ENCODE peak calls at places on chromosomes 5 and 9, in four cellular contexts. W is tibial nerve, B is heart left ventricle, Y is upper lobe of left lung. P is an unnamed sample.

GRCh38 chr5:140432916-140433315 is 31.3 kb downstream of the ANKHD1 start:
- DNase-seq in Y (no peak), B (no peak), W (no peak), P (no peak)

GRCh38 chr9:70601000-70601929 is 186.8 kb upstream of the KLF9 start:
- DNase-seq in Y (peak), W (peak), B (peak), P (peak)

GRCh38 chr5:93596676-93597441 is 13.8 kb downstream of the NR2F1 start:
- DNase-seq in B (no peak), W (no peak), Y (peak), P (no peak)

GRCh38 chr9:12185856-12186255 is 507.3 kb upstream of the TYRP1 start:
- DNase-seq in Y (no peak), B (no peak), W (no peak), P (no peak)

GRCh38 chr5:80192507-80193241 is 63.2 kb downstream of the SERINC5 start:
- DNase-seq in W (no peak), B (peak), Y (no peak), P (no peak)

GRCh38 chr5:174736351-174736721 is 12.0 kb downstream of the MSX2 start:
- DNase-seq in Y (no peak), W (no peak), B (no peak), P (no peak)

GRCh38 chr9:136587145-136587943 is 41.5 kb upstream of the NOTCH1 start:
- DNase-seq in Y (peak), B (peak), W (peak), P (no peak)

GRCh38 chr5:88662801-88663360 is 220.1 kb downstream of the MEF2C start:
- DNase-seq in B (no peak), W (no peak), Y (no peak), P (no peak)

GRCh38 chr9:79660615-79661014 is 88.8 kb downstream of the TLE4 start:
- DNase-seq in B (no peak), W (no peak), Y (no peak), P (no peak)

GRCh38 chr5:59049070-59049469 is 466.2 kb downstream of the RAB3C start:
- DNase-seq in W (no peak), Y (no peak), B (no peak), P (no peak)

GRCh38 chr5:154562244-154562861 is 84.3 kb upstream of the HAND1 start:
- DNase-seq in W (no peak), Y (no peak), B (no peak), P (no peak)
- TF ChIP-seq POLR2A in W (no peak), Y (no peak), B (no peak), P (no peak)

GRCh38 chr5:128331261-128331660 is 206.8 kb downstream of the FBN2 start:
- DNase-seq in Y (no peak), B (no peak), W (no peak), P (no peak)

GRCh38 chr5:128338649-128339048 is 199.4 kb downstream of the FBN2 start:
- DNase-seq in W (no peak), B (peak), Y (no peak), P (no peak)

GRCh38 chr5:128339585-128339984 is 198.5 kb downstream of the FBN2 start:
- DNase-seq in B (no peak), Y (no peak), W (no peak), P (no peak)

GRCh38 chr5:128329542-128329941 is 208.5 kb downstream of the FBN2 start:
- DNase-seq in W (no peak), B (no peak), Y (no peak), P (no peak)

GRCh38 chr5:128334010-128334716 is 203.9 kb downstream of the FBN2 start:
- DNase-seq in B (no peak), W (no peak), Y (no peak), P (no peak)
- H3K27ac ChIP-seq in B (no peak), W (no peak), Y (no peak), P (no peak)

DNA sequence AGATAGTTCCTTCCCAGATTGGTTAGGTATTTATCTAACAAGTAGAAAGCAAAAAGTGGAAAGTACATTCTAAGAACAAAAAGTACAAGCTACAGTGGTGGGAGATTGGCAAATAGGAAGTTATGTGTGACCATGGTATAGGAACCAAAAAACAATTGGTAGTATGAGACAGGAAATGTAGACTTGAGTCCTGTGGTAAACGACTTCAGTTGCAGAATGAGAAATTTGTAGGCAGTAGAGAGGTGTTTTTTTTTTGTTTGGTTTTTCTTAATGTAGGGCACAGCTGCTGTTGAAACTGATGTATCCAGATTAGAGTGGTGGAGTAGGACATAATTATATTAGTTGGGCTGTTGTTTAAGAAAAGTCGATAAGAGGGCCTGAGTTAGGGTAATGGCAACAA is 72.0 kb downstream of the CCNH start:
- DNase-seq in Y (no peak), W (no peak), B (no peak), P (no peak)
- TF ChIP-seq POLR2A in Y (no peak), W (no peak), B (no peak), P (no peak)

GRCh38 chr9:126389958-126390357 is 63.3 kb downstream of the MVB12B start:
- DNase-seq in B (no peak), Y (no peak), W (no peak), P (no peak)

GRCh38 chr9:126388964-126389363 is 62.3 kb downstream of the MVB12B start:
- DNase-seq in B (no peak), Y (no peak), W (no peak), P (no peak)

GRCh38 chr9:126386088-126386487 is 59.5 kb downstream of the MVB12B start:
- DNase-seq in W (no peak), B (no peak), Y (peak), P (no peak)

GRCh38 chr9:126384926-126385325 is 58.3 kb downstream of the MVB12B start:
- DNase-seq in W (no peak), B (no peak), Y (no peak), P (no peak)

GRCh38 chr9:126386814-126387213 is 60.2 kb downstream of the MVB12B start:
- DNase-seq in B (no peak), W (no peak), Y (no peak), P (no peak)
- H3K27ac ChIP-seq in B (no peak), W (no peak), Y (no peak), P (peak)

GRCh38 chr5:172007153-172007794 is 836 bp upstream of the FBXW11 start:
- DNase-seq in Y (no peak), B (no peak), W (no peak), P (no peak)
- TF ChIP-seq POLR2A in Y (no peak), B (no peak), W (no peak), P (no peak)

DNA sequence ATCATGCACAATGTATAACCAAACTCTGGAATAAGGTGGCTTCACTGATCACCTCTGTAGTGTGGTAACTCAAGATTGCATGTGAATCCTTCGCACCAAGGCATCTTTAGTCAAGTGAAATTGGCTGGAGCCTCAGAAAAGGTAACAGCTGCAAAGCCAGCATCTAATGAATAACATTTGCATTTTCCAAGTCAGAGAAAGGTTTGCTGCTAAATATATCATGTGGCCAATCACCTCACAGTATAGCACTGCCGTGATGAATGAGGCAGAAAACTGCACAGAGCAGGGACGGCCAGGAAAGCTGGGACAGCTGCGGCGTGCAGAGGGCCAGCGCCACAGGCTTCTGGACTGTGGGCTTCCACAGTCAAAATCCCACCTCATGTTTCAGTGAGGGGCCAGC is 18.5 kb downstream of the MRPS27 start:
- DNase-seq in W (no peak), Y (no peak), B (no peak), P (no peak)
- H3K27ac ChIP-seq in W (no peak), Y (no peak), B (no peak), P (no peak)

DNA sequence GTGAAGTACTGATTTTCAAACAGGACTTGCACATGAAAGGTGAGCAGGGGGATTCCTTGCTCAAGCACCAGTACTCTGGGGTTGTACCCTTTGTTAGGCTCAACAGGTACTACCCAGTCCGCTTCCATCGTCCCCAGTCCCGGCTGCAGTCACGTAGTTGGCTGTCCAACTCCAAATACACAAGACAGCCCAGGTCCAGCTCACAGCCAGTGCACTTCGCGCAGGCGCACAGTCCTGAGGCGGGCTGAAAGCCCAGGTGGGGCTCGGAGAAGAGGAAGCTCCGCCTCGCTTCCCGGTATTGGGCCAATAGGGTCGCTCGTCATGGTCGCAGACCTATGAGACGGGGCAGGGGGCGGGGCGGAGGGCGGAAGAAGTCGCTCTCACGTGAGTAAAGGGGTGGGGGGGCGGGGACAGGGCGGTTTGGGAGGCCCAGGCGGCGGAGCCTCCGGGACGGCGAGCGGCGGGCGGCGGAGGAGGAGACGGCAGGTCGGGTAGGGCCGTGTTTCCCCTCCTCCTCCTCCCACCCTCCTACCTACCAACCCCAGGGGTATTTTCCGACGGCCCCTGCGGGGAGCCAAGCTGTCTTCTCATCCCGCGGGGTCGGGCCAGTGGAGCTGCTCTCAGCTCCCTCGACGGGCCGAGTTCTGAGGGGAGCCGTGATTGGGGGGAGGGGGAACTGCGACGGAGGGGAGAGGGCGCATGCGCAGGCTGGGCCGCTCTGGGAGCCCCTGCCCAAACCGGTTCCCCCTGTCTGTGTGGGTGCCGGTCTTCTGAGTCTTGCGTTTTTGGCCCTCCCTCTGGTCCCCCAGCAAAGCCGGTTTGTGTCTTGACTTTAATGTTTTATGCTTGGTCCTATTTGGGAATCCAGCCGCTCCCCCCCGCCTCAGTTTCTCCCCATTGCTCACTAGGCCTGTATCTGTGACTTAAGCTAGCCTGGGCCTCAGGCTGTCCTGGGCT is at the start of gene RABGAP1:
- DNase-seq in Y (peak), W (peak), B (peak), P (peak)
- TF ChIP-seq POLR2A in Y (peak), W (peak), B (no peak), P (peak)

GRCh38 chr5:66145737-66146136 is 1.6 kb downstream of the SREK1 start:
- DNase-seq in B (no peak), W (no peak), Y (no peak), P (no peak)
- H3K27ac ChIP-seq in B (peak), W (peak), Y (no peak), P (peak)

P was measured in breast epithelium.